ENCODE peak calls at places on chromosome 17, in five cellular contexts. X, N, M, H and B are unnamed samples.
A peak's percentile ranks its signal among the peaks of the same experiment; 100 is the strongest.

GRCh38 chr17:50348522-50349240 is 2.8 kb downstream of the XYLT2 start:
- DNase-seq in X (no peak), M (peak; percentile 56), H (peak; percentile 66), N (no peak), B (no peak)

GRCh38 chr17:78969865-78970264 is 9.9 kb downstream of the LGALS3BP start:
- DNase-seq in N (no peak), H (no peak), M (no peak), X (no peak), B (no peak)

GRCh38 chr17:10756604-10757003 is 26.8 kb upstream of the TMEM220 start:
- DNase-seq in M (no peak), N (no peak), H (no peak), X (no peak), B (no peak)

GRCh38 chr17:17966399-17966798 is 5.8 kb downstream of the TOM1L2 start:
- DNase-seq in X (no peak), M (no peak), N (no peak), H (no peak), B (no peak)

GRCh38 chr17:81329279-81329926 is 34.3 kb upstream of the SLC38A10 start:
- DNase-seq in X (no peak), N (peak; percentile 44), H (peak; percentile 96), M (peak; percentile 90), B (no peak)

GRCh38 chr17:45584092-45585036 is 93.8 kb upstream of the PLEKHM1 start:
- DNase-seq in M (peak; percentile 62), N (peak; percentile 94), X (peak; percentile 80), H (peak; percentile 78), B (no peak)

GRCh38 chr17:6110592-6110991 is 40.4 kb downstream of the WSCD1 start:
- DNase-seq in M (peak; percentile 38), N (no peak), X (no peak), H (no peak), B (no peak)

GRCh38 chr17:48908853-48909394 is 717 bp downstream of the UBE2Z start:
- DNase-seq in H (peak; percentile 85), N (peak; percentile 85), X (peak; percentile 73), M (peak; percentile 87), B (peak; percentile 13)

GRCh38 chr17:42291136-42291535 is 2.8 kb downstream of the STAT5A start:
- DNase-seq in N (no peak), M (no peak), H (no peak), X (no peak), B (no peak)

GRCh38 chr17:17515921-17516295 is 19.7 kb upstream of the RASD1 start:
- DNase-seq in M (peak; percentile 84), H (peak; percentile 75), X (no peak), N (no peak), B (no peak)

GRCh38 chr17:57921342-57921741 is 33.9 kb downstream of the CUEDC1 start:
- DNase-seq in X (no peak), N (no peak), H (peak; percentile 32), M (peak; percentile 60), B (peak; percentile 64)
- H3K27ac ChIP-seq in X (no peak overlapping the region), N (peak overlapping the region; percentile 38), H (no peak overlapping the region), M (no peak overlapping the region), B (peak overlapping the region; percentile 89)

GRCh38 chr17:75124819-75125162 is 6.8 kb downstream of the NT5C start:
- DNase-seq in M (no peak), N (no peak), X (no peak), H (no peak), B (no peak)
- H3K27ac ChIP-seq in M (no peak overlapping the region), N (no peak overlapping the region), X (peak overlapping the region; percentile 64), H (no peak overlapping the region), B (no peak overlapping the region)

GRCh38 chr17:37827905-37828304 is 83.0 kb upstream of the HNF1B start:
- DNase-seq in X (no peak), N (no peak), H (no peak), M (no peak), B (no peak)

GRCh38 chr17:37821025-37821713 is 76.3 kb upstream of the HNF1B start:
- DNase-seq in H (peak; percentile 28), N (no peak), M (peak; percentile 73), X (no peak), B (no peak)

GRCh38 chr17:37826497-37827115 is 81.7 kb upstream of the HNF1B start:
- DNase-seq in N (peak; percentile 45), X (no peak), M (peak; percentile 24), H (no peak), B (peak; percentile 21)

GRCh38 chr17:37825851-37826250 is 81.0 kb upstream of the HNF1B start:
- DNase-seq in N (no peak), X (no peak), M (no peak), H (no peak), B (no peak)

GRCh38 chr17:37824534-37825485 is 80.0 kb upstream of the HNF1B start:
- DNase-seq in N (no peak), M (peak; percentile 92), X (no peak), H (peak; percentile 67), B (no peak)
- H3K27ac ChIP-seq in N (no peak overlapping the region), M (no peak overlapping the region), X (no peak overlapping the region), H (no peak overlapping the region), B (no peak overlapping the region)

DNA sequence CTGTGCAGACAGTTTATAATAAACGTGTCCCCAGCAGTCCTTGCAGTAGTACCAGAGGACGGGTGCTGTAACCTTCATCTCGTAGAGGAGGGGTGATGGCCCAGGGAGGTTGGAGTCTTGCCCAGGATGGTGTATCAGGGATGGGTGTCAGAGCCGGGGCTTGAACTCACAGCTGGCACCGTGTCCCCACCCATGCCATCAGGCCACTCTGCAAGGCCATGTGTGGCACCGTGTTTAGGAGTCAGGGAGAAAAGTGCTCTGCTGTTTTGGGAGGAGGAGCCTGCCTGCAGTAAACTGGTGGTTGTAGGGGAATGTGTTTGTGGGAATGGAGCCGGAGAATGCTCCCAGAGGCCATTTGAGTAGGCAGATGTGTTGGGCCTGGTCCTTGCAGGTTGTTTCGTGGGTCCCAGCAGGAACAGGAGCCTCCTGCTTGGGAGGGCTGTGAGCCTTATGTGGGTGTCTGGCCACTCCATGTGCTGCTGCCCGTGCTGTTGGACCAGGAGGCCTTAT is 1.7 kb downstream of the ADORA2B start:
- DNase-seq in M (peak; percentile 50), H (peak; percentile 28), N (no peak), X (no peak), B (no peak)
- H3K27ac ChIP-seq in M (no peak overlapping the region), H (peak overlapping the region; percentile 41), N (no peak overlapping the region), X (peak overlapping the region; percentile 47), B (no peak overlapping the region)